ENCODE peak calls at places on chromosomes 1 and 21, in seven cellular contexts. N, Q, K, L, U, M and B are unnamed samples.

GRCh38 chr1:204384636-204385354 is 25.1 kb upstream of the PLEKHA6 start:
- DNase-seq in U (no peak), K (no peak), Q (peak; percentile 76), L (peak; percentile 70), M (peak; percentile 38), N (no peak), B (no peak)

GRCh38 chr21:41367598-41368360 is 6.0 kb downstream of the MX2 start:
- DNase-seq in Q (no peak), K (no peak), N (no peak), L (peak; percentile 62), M (no peak), U (no peak), B (no peak)

GRCh38 chr1:195591917-195592672 is 1016.1 kb downstream of the KCNT2 start:
- DNase-seq in L (no peak), M (no peak), K (peak; percentile 26), Q (no peak), U (no peak), N (no peak), B (no peak)

GRCh38 chr1:68363346-68363745 is 86.4 kb downstream of the RPE65 start:
- DNase-seq in M (no peak), Q (no peak), U (no peak), L (no peak), K (no peak), N (no peak), B (no peak)

GRCh38 chr1:232462200-232462599 is 167.7 kb downstream of the SIPA1L2 start:
- DNase-seq in Q (no peak), L (no peak), U (no peak), K (peak; percentile 23), N (no peak), M (no peak), B (no peak)

GRCh38 chr1:28199328-28200233 is 23.1 kb upstream of the PTAFR start:
- DNase-seq in U (peak; percentile 86), K (no peak), L (no peak), M (no peak), N (no peak), Q (no peak), B (peak; percentile 36)

GRCh38 chr1:156122086-156122485 is 7.6 kb downstream of the LMNA start:
- DNase-seq in M (no peak), K (no peak), L (no peak), Q (no peak), N (no peak), U (no peak), B (no peak)

GRCh38 chr1:19045898-19046889 is 89.7 kb upstream of the IFFO2 start:
- DNase-seq in M (no peak), L (peak; percentile 42), N (no peak), U (peak; percentile 34), K (no peak), Q (no peak), B (no peak)

GRCh38 chr1:217431395-217431794 is 199.5 kb downstream of the GPATCH2 start:
- DNase-seq in M (no peak), K (no peak), L (no peak), U (peak; percentile 6), N (no peak), Q (no peak), B (no peak)

GRCh38 chr1:230176871-230177411 is 109.9 kb downstream of the GALNT2 start:
- DNase-seq in L (peak; percentile 92), M (peak; percentile 80), K (no peak), Q (peak; percentile 82), U (no peak), N (no peak), B (peak; percentile 47)

GRCh38 chr1:230753586-230754251 is 6.5 kb downstream of the CAPN9 start:
- DNase-seq in K (peak; percentile 70), N (no peak), U (no peak), M (peak; percentile 41), Q (no peak), L (no peak), B (peak; percentile 72)

GRCh38 chr1:192453360-192454045 is 122.1 kb upstream of the RGS1 start:
- DNase-seq in N (no peak), Q (no peak), K (no peak), M (no peak), U (no peak), L (no peak), B (no peak)

GRCh38 chr1:7962011-7962335 is 462 bp downstream of the PARK7 start:
- DNase-seq in M (no peak), Q (no peak), K (no peak), L (no peak), N (no peak), U (no peak), B (no peak)

GRCh38 chr1:7961199-7962010 is at the start of gene PARK7:
- DNase-seq in N (peak; percentile 99), K (peak; percentile 99), L (peak; percentile 100), U (peak; percentile 99), M (peak; percentile 100), Q (peak; percentile 100), B (peak; percentile 100)

GRCh38 chr1:7960867-7961198 is 678 bp upstream of the PARK7 start:
- DNase-seq in Q (no peak), N (no peak), U (no peak), K (no peak), M (no peak), L (no peak), B (no peak)

GRCh38 chr1:7964476-7964875 is 3.0 kb downstream of the PARK7 start:
- DNase-seq in M (no peak), U (no peak), K (no peak), Q (no peak), N (no peak), L (no peak), B (no peak)

DNA sequence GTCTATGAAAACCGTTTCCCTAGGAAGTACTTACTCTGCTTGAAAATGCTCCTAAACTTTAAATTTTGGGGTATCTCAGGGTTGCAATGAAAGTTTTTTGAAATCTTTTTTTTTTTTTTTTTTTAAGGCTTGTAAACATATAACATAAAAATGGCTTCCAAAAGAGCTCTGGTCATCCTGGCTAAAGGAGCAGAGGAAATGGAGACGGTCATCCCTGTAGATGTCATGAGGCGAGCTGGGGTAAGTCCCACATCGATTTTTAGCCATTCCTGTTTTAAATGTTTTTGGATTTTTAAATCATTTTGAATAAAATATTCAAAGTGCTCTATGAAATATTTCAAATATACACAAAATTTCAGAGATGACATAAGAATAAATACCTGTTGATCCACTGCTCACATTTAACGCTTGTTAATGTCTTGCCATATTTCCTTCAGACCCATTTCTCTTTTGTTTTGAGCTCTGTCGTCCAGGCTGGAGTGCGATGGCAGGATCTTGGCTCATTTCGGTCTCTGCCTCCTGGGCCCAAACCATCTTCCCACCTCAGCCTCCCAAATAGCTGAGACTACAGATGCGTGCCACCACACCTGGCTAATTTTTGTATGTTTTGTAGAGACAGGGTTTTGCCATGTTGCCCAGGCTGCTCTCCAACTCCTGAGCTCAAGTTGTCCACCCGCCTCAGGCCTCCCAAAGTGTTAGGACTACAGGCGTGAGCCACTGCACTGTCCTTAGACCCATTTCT is 1.3 kb downstream of the PARK7 start:
- DNase-seq in U (no peak), K (no peak), Q (no peak), N (no peak), L (peak; percentile 38), M (no peak), B (no peak)
- H3K4me3 ChIP-seq in U (no peak overlapping the region), K (peak overlapping the region; percentile 46), Q (no peak overlapping the region), N (peak overlapping the region; percentile 83), L (peak overlapping the region; percentile 84), M (peak overlapping the region; percentile 76), B (peak overlapping the region; percentile 89)

DNA sequence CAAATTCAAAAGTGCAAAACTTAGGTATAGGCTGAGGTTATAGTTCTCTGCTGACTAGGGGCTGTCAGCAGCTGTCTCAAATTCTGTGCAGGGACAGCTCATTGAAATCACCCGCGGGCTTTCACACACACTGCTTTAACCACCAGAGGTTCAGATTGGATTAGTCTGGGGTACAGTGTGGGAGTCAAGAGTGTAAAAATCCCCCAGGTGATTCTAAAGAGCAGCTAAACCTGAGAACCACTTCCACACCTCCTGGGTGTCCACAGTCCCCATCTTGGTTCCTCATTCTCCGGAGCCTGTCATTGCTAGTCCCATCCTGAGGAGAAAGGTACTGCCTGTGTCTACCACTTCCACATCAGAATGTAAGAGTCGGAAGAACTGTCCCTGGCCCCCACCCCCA is 9.9 kb upstream of the TDRD10 start:
- DNase-seq in M (no peak), K (no peak), N (no peak), Q (no peak), L (no peak), U (no peak), B (no peak)
- H3K27ac ChIP-seq in M (peak overlapping the region; percentile 94), K (no peak overlapping the region), N (no peak overlapping the region), Q (no peak overlapping the region), L (peak overlapping the region; percentile 43), U (peak overlapping the region; percentile 66), B (no peak overlapping the region)

GRCh38 chr21:45630876-45631275 is 12.6 kb upstream of the PCBP3 start:
- DNase-seq in Q (no peak), L (no peak), N (no peak), M (no peak), K (peak; percentile 1), U (no peak), B (peak; percentile 9)
- H3K9me3 ChIP-seq in Q (no peaks in the 10 kb centered on the region), L (no peaks in the 10 kb centered on the region), N (no peaks in the 10 kb centered on the region), M (no peaks in the 10 kb centered on the region), K (no peaks in the 10 kb centered on the region), U (no peaks in the 10 kb centered on the region), B (no peaks in the 10 kb centered on the region)

GRCh38 chr1:146021622-146022402 is at the start of gene HJV:
- DNase-seq in K (no peak), U (no peak), Q (no peak), L (no peak), M (no peak), N (no peak), B (no peak)

GRCh38 chr1:146016891-146017290 is 4.6 kb downstream of the HJV start:
- DNase-seq in M (no peak), U (no peak), L (no peak), K (no peak), N (no peak), Q (no peak), B (no peak)

GRCh38 chr1:146021046-146021445 is 489 bp downstream of the HJV start:
- DNase-seq in U (no peak), N (no peak), M (no peak), Q (no peak), K (no peak), L (no peak), B (no peak)

GRCh38 chr1:146020058-146020738 is 1.3 kb downstream of the HJV start:
- DNase-seq in K (peak; percentile 38), L (no peak), U (peak; percentile 40), N (no peak), M (no peak), Q (no peak), B (no peak)

GRCh38 chr1:146019225-146020057 is 2.1 kb downstream of the HJV start:
- DNase-seq in L (no peak), U (no peak), Q (no peak), K (no peak), M (no peak), N (no peak), B (no peak)
- H3K4me3 ChIP-seq in L (peak overlapping the region; percentile 17), U (peak overlapping the region; percentile 3), Q (no peak overlapping the region), K (no peak overlapping the region), M (peak overlapping the region; percentile 61), N (peak overlapping the region; percentile 58), B (no peak overlapping the region)

GRCh38 chr1:117639741-117640140 is 33.9 kb downstream of the TENT5C start:
- DNase-seq in K (no peak), Q (no peak), M (no peak), N (no peak), U (no peak), L (no peak), B (no peak)
- H3K27ac ChIP-seq in K (no peak overlapping the region), Q (no peak overlapping the region), M (no peak overlapping the region), N (no peak overlapping the region), U (peak overlapping the region; percentile 18), L (no peak overlapping the region), B (no peak overlapping the region)

GRCh38 chr1:33494929-33495328 is 22.5 kb downstream of the ZSCAN20 start:
- DNase-seq in K (no peak), L (no peak), U (no peak), M (no peak), N (no peak), Q (no peak), B (no peak)
- H3K9me3 ChIP-seq in K (peaks cover 21% of the 10 kb centered on the region), L (peaks cover 38% of the 10 kb centered on the region), U (peaks cover 7% of the 10 kb centered on the region), M (peaks cover 66% of the 10 kb centered on the region), N (peaks cover 22% of the 10 kb centered on the region), Q (peaks cover 20% of the 10 kb centered on the region), B (peaks cover 4% of the 10 kb centered on the region)